ENCODE peak calls at places on chromosomes 12 and 14, in five cellular contexts. U is EL; C is stimulated activated CD4-positive, alpha-beta T cell treated with anti-CD3 and anti-CD28 coated beads, Interleukin-15, amount 100 ng/mL, for 48 hours; H is activated naive CD8-positive, alpha-beta T cell treated with anti-CD3 and anti-CD28 coated beads for 36 hours; V is MCF 10A. N is an unnamed sample.

GRCh38 chr12:32012249-32012785 is 53.1 kb downstream of the RESF1 start:
- DNase-seq in C (no peak), V (no peak), H (no peak), U (no peak), N (no peak)

GRCh38 chr12:48980389-48980952 is 2.3 kb downstream of the WNT1 start:
- DNase-seq in H (peak), C (no peak), U (no peak), V (no peak), N (no peak)

GRCh38 chr14:40098468-40098867 is 666.2 kb upstream of the FBXO33 start:
- DNase-seq in C (no peak), H (no peak), U (no peak), V (no peak), N (no peak)

GRCh38 chr14:104263671-104264358 is 125.4 kb downstream of the KIF26A start:
- DNase-seq in V (no peak), C (no peak), U (no peak), H (no peak), N (no peak)

GRCh38 chr12:104999347-104999685 is 13.2 kb downstream of the NOPCHAP1 start:
- DNase-seq in H (no peak), U (no peak), C (no peak), V (no peak), N (no peak)

GRCh38 chr14:49966304-49966809 is 73.5 kb downstream of the ARF6 start:
- DNase-seq in V (no peak), U (no peak), C (no peak), H (no peak), N (no peak)

GRCh38 chr14:49959822-49960408 is 67.0 kb downstream of the ARF6 start:
- DNase-seq in C (no peak), H (peak), U (no peak), V (no peak), N (no peak)

GRCh38 chr12:108854453-108855283 is 2.7 kb downstream of the SSH1 start:
- DNase-seq in H (no peak), V (peak), U (peak), C (no peak), N (peak)

GRCh38 chr14:44412858-44413569 is 94.1 kb downstream of the FSCB start:
- DNase-seq in H (no peak), C (no peak), V (no peak), U (no peak), N (no peak)

GRCh38 chr14:97218713-97219355 is 421.7 kb downstream of the VRK1 start:
- DNase-seq in U (no peak), V (no peak), H (peak), C (no peak), N (no peak)

GRCh38 chr12:124464830-124465229 is 102.6 kb downstream of the NCOR2 start:
- DNase-seq in H (no peak), V (no peak), U (no peak), C (no peak), N (no peak)

GRCh38 chr12:574475-575128 is 88.6 kb downstream of the NINJ2 start:
- DNase-seq in H (no peak), U (peak), C (no peak), V (peak), N (no peak)

GRCh38 chr14:44107156-44107555 is 399.9 kb downstream of the FSCB start:
- DNase-seq in C (no peak), U (no peak), V (no peak), H (no peak), N (no peak)

GRCh38 chr14:19920021-19920657 is at the start of gene OR4K5:
- DNase-seq in C (no peak), U (no peak), H (no peak), V (peak), N (no peak)

GRCh38 chr14:98345186-98345585 is 926.8 kb downstream of the BCL11B start:
- DNase-seq in H (no peak), C (no peak), V (no peak), U (no peak), N (no peak)

GRCh38 chr14:89750206-89750867 is 204.2 kb downstream of the EFCAB11 start:
- DNase-seq in C (no peak), U (no peak), V (no peak), H (no peak), N (peak)

GRCh38 chr14:33765251-33765650 is 185.6 kb downstream of the EGLN3 start:
- DNase-seq in U (no peak), H (no peak), C (no peak), V (no peak), N (no peak)

GRCh38 chr14:33676135-33676566 is 274.7 kb downstream of the EGLN3 start:
- DNase-seq in V (peak), U (peak), H (no peak), C (no peak), N (no peak)

GRCh38 chr12:16520328-16520727 is 85.6 kb downstream of the LMO3 start:
- DNase-seq in C (no peak), H (no peak), U (no peak), V (no peak), N (peak)

GRCh38 chr14:87725318-87725717 is 267.7 kb downstream of the GALC start:
- DNase-seq in U (no peak), C (no peak), H (no peak), V (no peak), N (no peak)

GRCh38 chr12:49810159-49810459 is 18.1 kb downstream of the NCKAP5L start:
- DNase-seq in C (no peak), U (no peak), H (no peak), V (no peak), N (no peak)

GRCh38 chr12:124928095-124928911 is 13.9 kb upstream of the UBC start:
- DNase-seq in U (peak), V (peak), C (peak), H (peak), N (no peak)

GRCh38 chr12:26623136-26623535 is 209.9 kb downstream of the ITPR2 start:
- DNase-seq in V (no peak), U (no peak), H (no peak), C (no peak), N (no peak)

GRCh38 chr14:74634481-74634880 is 22.4 kb upstream of the LTBP2 start:
- DNase-seq in U (peak), V (no peak), C (no peak), H (no peak), N (no peak)

GRCh38 chr12:754238-754816 is 1.9 kb downstream of the WNK1 start:
- DNase-seq in V (peak), C (no peak), U (peak), H (no peak), N (no peak)

GRCh38 chr14:95200404-95200803 is 43.1 kb upstream of the DICER1 start:
- DNase-seq in H (no peak), U (no peak), C (no peak), V (no peak), N (peak)

GRCh38 chr14:28382460-28383220 is 383.9 kb upstream of the FOXG1 start:
- DNase-seq in C (no peak), H (no peak), U (no peak), V (peak), N (no peak)

GRCh38 chr12:388547-389137 is 478 bp downstream of the KDM5A start:
- DNase-seq in V (peak), U (peak), C (peak), H (peak), N (no peak)

GRCh38 chr12:91606662-91607377 is 424.2 kb upstream of the DCN start:
- DNase-seq in V (no peak), H (no peak), U (no peak), C (no peak), N (no peak)

GRCh38 chr12:92558806-92559205 is 144.0 kb upstream of the PLEKHG7 start:
- DNase-seq in C (no peak), U (peak), V (no peak), H (no peak), N (no peak)

GRCh38 chr12:31440586-31440985 is 114.6 kb upstream of the SINHCAF start:
- DNase-seq in C (no peak), U (no peak), H (no peak), V (no peak), N (no peak)

GRCh38 chr12:91722072-91722471 is 423.6 kb downstream of the BTG1 start:
- DNase-seq in U (no peak), V (peak), H (peak), C (peak), N (no peak)

GRCh38 chr14:104593241-104593701 is 11.3 kb downstream of the TMEM179 start:
- DNase-seq in H (no peak), U (no peak), V (no peak), C (no peak), N (no peak)

GRCh38 chr12:118103231-118103600 is 595 bp downstream of the VSIG10 start:
- DNase-seq in H (peak), U (peak), V (peak), C (no peak), N (no peak)

GRCh38 chr12:57846285-57846576 is 298 bp downstream of the CTDSP2 start:
- DNase-seq in C (no peak), V (peak), H (no peak), U (no peak), N (no peak)

GRCh38 chr12:64395739-64396138 is 5.2 kb upstream of the C12orf56 start:
- DNase-seq in U (no peak), C (no peak), H (no peak), V (no peak), N (no peak)